ENCODE peak calls at places on chromosomes 5 and 9, in nine cellular contexts. P is RWPE1; L is hypothalamus; E is HEK293T; W is fibroblast of lung; M is germinal center; O is nephron progenitor cell; C is memory B cell; D is activated CD4-positive, alpha-beta T cell treated with anti-CD3 and anti-CD28 coated beads, Interleukin-2, amount 50 U/mL, for 48 hours. K is an unnamed sample.

GRCh38 chr9:21744320-21744719 is 58.1 kb upstream of the MTAP start:
- DNase-seq in P (no peak), L (no peak), E (no peak), W (no peak), M (no peak), O (no peak), C (no peak), D (no peak), K (no peak)

GRCh38 chr5:171422495-171422894 is 3.0 kb downstream of the FGF18 start:
- DNase-seq in P (no peak), L (no peak), E (no peak), W (no peak), M (no peak), O (no peak), C (no peak), D (no peak), K (no peak)

GRCh38 chr5:73485715-73486114 is 12.5 kb upstream of the BTF3 start:
- DNase-seq in P (no peak), L (no peak), E (no peak), W (peak; percentile 9), M (no peak), O (no peak), C (no peak), D (no peak), K (no peak)

GRCh38 chr5:173293817-173294672 is 34.2 kb downstream of the STC2 start:
- DNase-seq in P (peak; percentile 88), L (peak; percentile 67), E (peak; percentile 87), W (peak; percentile 81), M (peak; percentile 67), O (peak; percentile 88), C (peak; percentile 72), D (peak; percentile 80), K (peak; percentile 81)

GRCh38 chr5:111857067-111857466 is 100.1 kb upstream of the NREP start:
- DNase-seq in P (no peak), L (no peak), E (no peak), W (peak; percentile 56), M (no peak), O (no peak), C (no peak), D (no peak), K (no peak)

GRCh38 chr5:150457112-150457511 is 7.6 kb upstream of the RPS14 start:
- DNase-seq in P (no peak), L (no peak), E (no peak), W (no peak), M (no peak), O (no peak), C (no peak), D (no peak), K (no peak)

GRCh38 chr9:77707696-77708095 is 59.6 kb upstream of the GNA14 start:
- DNase-seq in P (peak; percentile 93), L (no peak), E (no peak), W (peak; percentile 98), M (no peak), O (no peak), C (no peak), D (no peak), K (no peak)

GRCh38 chr9:133135193-133135745 is 14.2 kb upstream of the RALGDS start:
- DNase-seq in P (peak; percentile 100), L (peak; percentile 50), E (no peak), W (peak; percentile 69), M (no peak), O (no peak), C (no peak), D (peak; percentile 85), K (no peak)

GRCh38 chr9:134546746-134547145 is 94.9 kb upstream of the COL5A1 start:
- DNase-seq in P (no peak), L (no peak), E (no peak), W (no peak), M (no peak), O (no peak), C (no peak), D (no peak), K (no peak)

K was measured in GM20000.